ENCODE peak calls at places on chromosomes 2 and 18, in four cellular contexts. X is mesothelial cell of epicardium, T is HL-60, H is Calu3. J is an unnamed sample.

GRCh38 chr2:16225545-16225944 is 285.2 kb downstream of the MYCN start:
- DNase-seq in X (no peak), T (no peak), H (no peak), J (no peak)

GRCh38 chr2:15300645-15301573 is 260.2 kb downstream of the NBAS start:
- DNase-seq in X (no peak), T (no peak), H (no peak), J (no peak)

GRCh38 chr2:47486858-47487497 is 84.0 kb downstream of the MSH2 start:
- DNase-seq in X (no peak), T (no peak), H (no peak), J (no peak)

GRCh38 chr2:3413642-3414041 is 34.1 kb downstream of the TRAPPC12 start:
- DNase-seq in X (no peak), T (no peak), H (no peak), J (no peak)

GRCh38 chr2:56333812-56334485 is 150.2 kb downstream of the CCDC85A start:
- DNase-seq in X (no peak), T (no peak), H (no peak), J (no peak)

GRCh38 chr2:239402666-239403065 is 1.8 kb upstream of the HDAC4 start:
- DNase-seq in X (no peak), T (no peak), H (no peak), J (no peak)

GRCh38 chr18:58881469-58881868 is 16.8 kb downstream of the ZNF532 start:
- DNase-seq in X (no peak), T (no peak), H (no peak), J (no peak)

GRCh38 chr2:43184339-43184895 is 42.0 kb downstream of the ZFP36L2 start:
- DNase-seq in X (no peak), T (no peak), H (peak; percentile 69), J (no peak)

GRCh38 chr2:182866461-182867369 is at the start of gene FRZB:
- DNase-seq in X (peak; percentile 77), T (no peak), H (peak; percentile 54), J (no peak)

GRCh38 chr18:58287626-58288289 is 243.7 kb downstream of the NEDD4L start:
- DNase-seq in X (no peak), T (no peak), H (peak; percentile 42), J (no peak)

GRCh38 chr18:79572093-79572780 is 107.4 kb upstream of the CTDP1 start:
- DNase-seq in X (peak; percentile 26), T (no peak), H (no peak), J (no peak)
- TF ChIP-seq CTCF in X (no peak), T (no peak), H (no peak), J (no peak)

GRCh38 chr18:61892683-61893303 is at the start of gene RNF152:
- DNase-seq in X (peak; percentile 49), T (no peak), H (no peak), J (no peak)
- TF ChIP-seq CTCF in X (no peak), T (no peak), H (no peak), J (no peak)

GRCh38 chr18:13243363-13243762 is 24.8 kb downstream of the LDLRAD4 start:
- DNase-seq in X (no peak), T (no peak), H (no peak), J (no peak)
- TF ChIP-seq CTCF in X (no peak), T (no peak), H (no peak), J (no peak)

DNA sequence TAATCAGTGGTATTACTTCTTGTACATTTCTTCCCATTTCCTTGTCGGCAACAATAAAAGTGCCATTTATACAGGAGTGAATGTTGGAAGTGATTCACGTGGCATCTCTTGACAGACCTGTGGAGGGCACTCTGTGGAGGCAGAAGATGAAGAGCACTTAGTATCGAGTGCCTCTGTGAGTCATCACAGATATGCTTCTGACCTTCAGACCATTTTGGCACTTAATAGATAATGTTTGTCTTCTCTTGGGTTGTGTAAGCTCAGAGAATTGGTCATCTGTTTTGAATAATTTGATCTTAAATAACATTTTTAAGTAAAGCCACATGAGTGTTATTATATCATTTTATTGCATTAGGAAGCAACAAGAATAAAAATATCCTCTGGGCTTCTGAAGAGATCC is 305.5 kb downstream of the PTPRM start:
- DNase-seq in X (no peak), T (no peak), H (peak; percentile 37), J (no peak)
- TF ChIP-seq CTCF in X (no peak), T (no peak), H (no peak), J (no peak)

DNA sequence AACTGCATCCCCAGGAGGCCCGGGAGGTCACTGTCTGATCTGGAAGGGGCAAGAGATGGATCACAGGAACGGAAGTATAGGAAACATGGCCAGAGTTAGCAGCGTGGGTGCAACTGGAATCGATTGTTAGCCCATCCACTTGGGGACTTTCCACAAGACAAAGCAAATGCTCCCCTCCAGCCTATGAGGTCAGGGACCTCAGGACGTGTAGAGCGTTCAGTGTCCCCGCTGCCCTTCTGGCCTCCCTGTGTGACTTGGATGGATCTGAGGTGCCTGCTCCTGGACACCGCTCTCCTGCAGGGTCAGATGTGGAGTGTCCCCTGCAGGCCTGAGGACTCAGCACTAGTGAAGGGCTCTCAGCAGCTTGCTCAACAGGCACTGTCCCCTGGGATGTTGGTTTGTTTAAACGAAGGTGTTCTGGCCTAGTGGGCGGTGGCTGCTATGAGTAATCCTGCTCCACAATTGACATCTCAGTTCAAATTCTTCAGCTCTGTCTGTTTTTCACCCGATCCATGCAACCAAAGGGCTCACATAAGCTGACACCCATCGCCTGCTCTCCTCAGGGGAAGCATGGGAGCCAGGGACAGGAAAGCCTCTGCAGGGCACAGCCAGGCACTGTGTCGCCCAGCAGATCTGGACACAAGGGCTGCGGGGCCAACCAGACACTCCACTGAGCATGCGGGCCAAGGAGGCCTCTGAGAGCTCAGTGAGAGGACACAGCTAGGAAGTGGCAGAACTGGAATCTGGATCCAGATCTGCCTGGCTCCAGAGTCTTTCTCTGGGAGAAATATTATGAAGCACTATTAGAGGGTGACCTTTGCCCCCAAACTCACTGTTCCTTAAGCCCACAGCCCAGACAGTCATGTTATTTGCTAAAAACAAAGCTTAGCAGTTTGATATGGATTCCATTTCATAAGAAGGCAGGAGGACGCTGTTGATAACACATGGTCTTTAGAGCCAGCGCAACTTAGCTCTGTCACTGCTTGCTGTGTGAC is 78.5 kb downstream of the RHOB start:
- DNase-seq in X (no peak), T (no peak), H (peak; percentile 59), J (no peak)
- TF ChIP-seq CTCF in X (no peak), T (no peak), H (no peak), J (no peak)

GRCh38 chr2:26840937-26841610 is 6.9 kb upstream of the DPYSL5 start:
- DNase-seq in X (no peak), T (no peak), H (no peak), J (no peak)
- TF ChIP-seq CTCF in X (no peak), T (peak; percentile 5), H (no peak), J (no peak)

GRCh38 chr2:17765423-17765822 is 11.5 kb downstream of the GEN1 start:
- DNase-seq in X (no peak), T (no peak), H (no peak), J (no peak)
- TF ChIP-seq CTCF in X (no peak), T (no peak), H (no peak), J (no peak)